ENCODE peak calls at places on chromosome 22, in five cellular contexts. E is dorsolateral prefrontal cortex; Q is mammary epithelial cell; A is fibroblast of mammary gland; Y is CD8-positive, alpha-beta memory T cell. F is an unnamed sample.

GRCh38 chr22:32920734-32921133 is 119.2 kb downstream of the TIMP3 start:
- DNase-seq in A (no peak), Y (no peak), Q (no peak), E (no peak), F (no peak)

GRCh38 chr22:30265851-30266444 is 703 bp downstream of the OSM start:
- DNase-seq in Q (no peak), E (no peak), A (peak), Y (peak), F (no peak)

GRCh38 chr22:21791635-21792625 is 56.3 kb upstream of the YPEL1 start:
- DNase-seq in E (no peak), A (peak), Q (peak), Y (no peak), F (no peak)

GRCh38 chr22:43126506-43127165 is 16.1 kb downstream of the BIK start:
- DNase-seq in E (no peak), Y (no peak), A (peak), Q (peak), F (no peak)

GRCh38 chr22:39959640-39960447 is at the start of gene TMA7B:
- DNase-seq in Q (peak), E (no peak), Y (no peak), A (peak), F (peak)

GRCh38 chr22:20530368-20531153 is 23.2 kb downstream of the MED15 start:
- DNase-seq in Y (no peak), A (peak), Q (peak), E (no peak), F (no peak)

GRCh38 chr22:32413715-32414114 is 1.7 kb upstream of the RTCB start:
- DNase-seq in Y (no peak), E (no peak), Q (peak), A (peak), F (no peak)

GRCh38 chr22:40020956-40021355 is 26.2 kb downstream of the FAM83F start:
- DNase-seq in Q (no peak), E (no peak), Y (no peak), A (no peak), F (no peak)

GRCh38 chr22:36874309-36874696 is 13.5 kb downstream of the NCF4 start:
- DNase-seq in A (no peak), E (no peak), Y (no peak), Q (peak), F (no peak)

DNA sequence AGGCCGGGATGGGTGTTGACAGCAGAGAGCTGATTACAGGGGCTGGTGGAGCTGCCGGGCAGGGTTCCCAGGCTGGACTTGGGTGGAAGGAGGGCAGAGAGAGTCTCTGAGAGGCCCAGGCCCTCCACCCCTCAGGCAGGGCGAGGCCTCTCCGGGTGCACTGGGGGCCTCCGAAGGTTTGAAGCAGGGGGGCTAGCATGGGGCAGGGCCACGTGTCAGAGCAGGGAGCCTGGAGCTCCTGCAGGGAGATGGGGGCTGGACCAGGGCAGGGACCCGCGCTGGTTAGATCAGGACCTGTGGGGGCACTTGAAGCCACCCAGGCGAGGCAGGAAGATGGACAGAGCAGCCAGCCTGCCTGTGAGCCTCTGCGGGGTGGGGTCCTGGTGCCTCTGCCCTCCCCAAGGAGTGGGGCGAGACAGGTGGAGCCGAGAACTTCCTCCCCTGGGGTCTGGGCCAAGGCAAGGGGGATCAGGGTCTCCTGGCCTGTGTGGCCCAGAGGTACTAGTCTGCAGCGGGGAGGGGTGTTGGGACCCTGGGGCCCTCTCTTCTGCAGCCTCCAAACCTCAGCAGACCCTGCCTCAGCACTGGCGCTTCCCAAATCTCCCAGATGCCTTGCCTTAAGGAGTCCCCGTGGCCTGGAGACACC is 911 bp downstream of the PANX2 start:
- DNase-seq in A (no peak), E (no peak), Y (peak), Q (no peak), F (no peak)
- H3K4me3 ChIP-seq in A (no peak), E (peak), Y (no peak), Q (no peak), F (peak)

GRCh38 chr22:24455751-24456426 is 28.5 kb downstream of the ADORA2A start:
- DNase-seq in E (no peak), Y (no peak), A (no peak), Q (no peak), F (no peak)
- H3K4me3 ChIP-seq in E (no peak), Y (no peak), A (no peak), Q (no peak), F (no peak)

DNA sequence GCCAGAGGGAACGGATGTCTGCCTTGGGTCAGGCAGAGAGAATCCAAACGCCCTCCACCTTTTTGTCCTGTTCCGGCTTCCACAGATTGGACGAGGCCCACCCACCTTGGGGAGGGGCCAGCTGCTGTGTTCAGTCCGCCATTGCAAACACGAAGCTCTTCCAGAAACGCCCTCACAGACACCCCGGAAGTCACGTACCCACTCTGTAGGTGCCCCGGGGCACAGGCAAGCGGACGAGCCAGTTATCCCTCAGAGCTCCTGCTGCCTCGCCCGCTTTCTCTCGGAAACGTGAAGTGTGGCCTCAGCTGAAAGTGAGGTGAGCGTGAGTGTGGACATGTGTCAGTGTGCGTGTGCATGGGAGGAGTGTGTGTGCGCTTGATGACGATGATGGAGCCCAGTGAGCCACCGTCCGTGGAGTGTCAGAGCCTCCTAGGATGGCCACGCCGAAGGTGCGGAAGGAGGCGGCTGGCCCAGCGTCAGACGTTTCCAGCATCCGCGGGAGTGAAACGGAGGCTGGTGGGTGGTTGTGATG is 869.2 kb downstream of the TBC1D22A start:
- DNase-seq in A (no peak), Q (no peak), E (no peak), Y (no peak), F (no peak)
- H3K4me3 ChIP-seq in A (no peak), Q (no peak), E (peak), Y (no peak), F (no peak)

GRCh38 chr22:17777005-17777716 is 2.9 kb upstream of the BID start:
- DNase-seq in E (no peak), Q (no peak), A (no peak), Y (peak), F (no peak)
- H3K4me3 ChIP-seq in E (peak), Q (no peak), A (peak), Y (peak), F (no peak)

GRCh38 chr22:46537221-46537945 is at the start of gene CELSR1:
- DNase-seq in E (no peak), A (no peak), Y (no peak), Q (peak), F (no peak)
- H3K4me3 ChIP-seq in E (no peak), A (no peak), Y (no peak), Q (peak), F (peak)